ENCODE peak calls at places on chromosome 2, in seven cellular contexts. P, F, U, K, A, D and M are unnamed samples.

GRCh38 chr2:176931588-176932563 is 280.7 kb upstream of the HNRNPA3 start:
- DNase-seq in A (no peak), F (no peak), P (no peak), K (no peak), U (no peak), D (no peak), M (peak; percentile 2)

GRCh38 chr2:239273280-239274234 is 127.3 kb downstream of the HDAC4 start:
- DNase-seq in F (peak; percentile 25), P (no peak), D (peak; percentile 74), K (peak; percentile 71), A (no peak), U (no peak), M (no peak)

GRCh38 chr2:219689676-219690628 is 62.5 kb downstream of the SLC4A3 start:
- DNase-seq in D (no peak), P (no peak), A (no peak), F (peak; percentile 49), K (no peak), U (peak; percentile 74), M (peak; percentile 55)

GRCh38 chr2:171004363-171004762 is 75.3 kb downstream of the GORASP2 start:
- DNase-seq in K (no peak), U (no peak), P (no peak), D (no peak), F (no peak), A (no peak), M (no peak)

GRCh38 chr2:159557437-159558034 is 58.8 kb downstream of the BAZ2B start:
- DNase-seq in F (no peak), K (no peak), D (no peak), P (no peak), U (peak; percentile 8), A (no peak), M (no peak)

GRCh38 chr2:2716771-2717170 is 385.7 kb upstream of the MYT1L start:
- DNase-seq in P (no peak), F (no peak), D (peak; percentile 27), A (no peak), U (no peak), K (no peak), M (no peak)

GRCh38 chr2:218895326-218895725 is 14.7 kb downstream of the WNT10A start:
- DNase-seq in F (no peak), U (no peak), K (no peak), A (no peak), D (no peak), P (no peak), M (no peak)

GRCh38 chr2:222736301-222736700 is 64.8 kb downstream of the MOGAT1 start:
- DNase-seq in K (no peak), U (peak; percentile 67), D (no peak), F (no peak), P (no peak), A (no peak), M (no peak)

GRCh38 chr2:20365249-20365817 is 14.7 kb upstream of the PUM2 start:
- DNase-seq in U (peak; percentile 87), K (no peak), P (no peak), D (no peak), A (no peak), F (no peak), M (peak; percentile 78)

GRCh38 chr2:10845640-10846039 is 33.1 kb upstream of the PDIA6 start:
- DNase-seq in P (no peak), U (no peak), D (no peak), K (no peak), A (no peak), F (no peak), M (no peak)

GRCh38 chr2:164810843-164811242 is 30.8 kb downstream of the COBLL1 start:
- DNase-seq in D (no peak), A (no peak), U (peak; percentile 7), K (no peak), F (no peak), P (no peak), M (no peak)

GRCh38 chr2:218807626-218808025 is 24.0 kb downstream of the PRKAG3 start:
- DNase-seq in P (no peak), U (peak; percentile 15), F (no peak), D (no peak), K (no peak), A (no peak), M (no peak)

GRCh38 chr2:120917876-120918275 is 182.2 kb downstream of the GLI2 start:
- DNase-seq in U (peak; percentile 75), P (no peak), D (no peak), K (peak; percentile 40), A (no peak), F (no peak), M (no peak)

GRCh38 chr2:182038579-182038978 is 52.9 kb downstream of the PPP1R1C start:
- DNase-seq in D (no peak), A (no peak), P (no peak), F (no peak), K (no peak), U (peak; percentile 80), M (peak; percentile 64)

GRCh38 chr2:192195548-192196418 is 1.1 kb upstream of the TMEFF2 start:
- DNase-seq in F (peak; percentile 16), K (peak; percentile 59), P (no peak), D (peak; percentile 45), A (peak; percentile 14), U (peak; percentile 15), M (no peak)

GRCh38 chr2:66789741-66790140 is 354.8 kb downstream of the MEIS1 start:
- DNase-seq in P (no peak), A (no peak), K (no peak), D (no peak), F (no peak), U (peak; percentile 40), M (peak; percentile 45)

GRCh38 chr2:29117636-29118303 is 2.6 kb downstream of the CLIP4 start:
- DNase-seq in F (no peak), A (no peak), D (no peak), P (no peak), K (no peak), U (peak; percentile 68), M (peak; percentile 81)

GRCh38 chr2:174985624-174986023 is 19.6 kb downstream of the CHN1 start:
- DNase-seq in K (no peak), U (peak; percentile 65), D (no peak), F (no peak), A (no peak), P (no peak), M (no peak)

GRCh38 chr2:229044581-229044980 is 226.5 kb downstream of the PID1 start:
- DNase-seq in F (no peak), U (no peak), D (no peak), P (no peak), A (no peak), K (no peak), M (peak; percentile 14)

GRCh38 chr2:217331577-217332139 is 471.8 kb upstream of the TNP1 start:
- DNase-seq in P (no peak), U (peak; percentile 82), K (no peak), A (no peak), F (no peak), D (no peak), M (peak; percentile 35)

GRCh38 chr2:232292395-232293154 is 86.0 kb upstream of the ALPP start:
- DNase-seq in P (no peak), F (peak; percentile 36), K (no peak), D (peak; percentile 60), U (peak; percentile 51), A (peak; percentile 43), M (peak; percentile 33)

GRCh38 chr2:135782231-135782630 is 40.6 kb downstream of the UBXN4 start:
- DNase-seq in K (no peak), U (no peak), F (no peak), A (no peak), D (no peak), P (no peak), M (no peak)

GRCh38 chr2:28398101-28398834 is 5.6 kb downstream of the FOSL2 start:
- DNase-seq in P (no peak), K (no peak), U (peak; percentile 74), F (no peak), D (no peak), A (no peak), M (no peak)

GRCh38 chr2:52079602-52080001 is 1047.7 kb upstream of the NRXN1 start:
- DNase-seq in D (no peak), U (no peak), F (no peak), K (no peak), P (no peak), A (no peak), M (no peak)
- H3K4me1 ChIP-seq in D (no peaks in the 10 kb centered on the region), U (no peaks in the 10 kb centered on the region), F (no peaks in the 10 kb centered on the region), K (no peaks in the 10 kb centered on the region), P (no peaks in the 10 kb centered on the region), A (no peaks in the 10 kb centered on the region), M (no peaks in the 10 kb centered on the region)

GRCh38 chr2:43270930-43271615 is 44.7 kb upstream of the ZFP36L2 start:
- DNase-seq in U (no peak), F (no peak), D (no peak), P (no peak), K (peak; percentile 63), A (no peak), M (no peak)
- TF ChIP-seq CTCF in U (no peak), F (no peak), D (no peak), P (no peak), K (no peak), A (no peak), M (peak; percentile 47)

DNA sequence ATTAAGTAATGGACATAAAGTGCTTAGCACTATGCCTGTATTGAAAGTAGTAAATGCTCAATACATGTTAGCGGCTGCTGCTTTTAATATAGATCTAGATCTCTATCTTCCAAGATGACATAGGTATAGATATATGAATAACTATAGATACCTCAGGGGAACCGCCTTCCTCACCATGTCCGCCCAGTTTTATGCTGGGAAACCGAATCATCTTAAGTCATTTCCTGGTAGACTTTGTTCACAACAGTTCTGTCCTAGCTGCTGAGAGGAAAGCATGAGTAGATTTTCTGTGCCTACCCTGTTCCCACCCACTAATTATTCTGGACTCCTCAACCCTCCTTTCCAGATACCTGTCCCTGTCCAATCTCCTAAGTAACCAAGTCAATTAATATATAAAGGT is 21.6 kb upstream of the ITM2C start:
- DNase-seq in D (no peak), P (no peak), A (no peak), U (no peak), K (no peak), F (no peak), M (no peak)
- H3K27me3 ChIP-seq in D (peaks cover 9% of the 10 kb centered on the region), P (no peaks in the 10 kb centered on the region), A (peaks cover 17% of the 10 kb centered on the region), U (peaks cover 17% of the 10 kb centered on the region), K (no peaks in the 10 kb centered on the region), F (no peaks in the 10 kb centered on the region), M (peaks cover 23% of the 10 kb centered on the region)

GRCh38 chr2:111896007-111896406 is 2.4 kb upstream of the MERTK start:
- DNase-seq in U (no peak), D (no peak), P (no peak), F (no peak), K (no peak), A (no peak), M (no peak)

GRCh38 chr2:111896576-111896975 is 1.8 kb upstream of the MERTK start:
- DNase-seq in A (no peak), P (no peak), D (no peak), U (no peak), K (no peak), F (no peak), M (peak; percentile 80)

GRCh38 chr2:111898703-111899514 is 502 bp downstream of the MERTK start:
- DNase-seq in U (no peak), D (peak; percentile 68), A (peak; percentile 37), K (no peak), P (no peak), F (no peak), M (no peak)

GRCh38 chr2:111897924-111898702 is at the start of gene MERTK:
- DNase-seq in D (peak; percentile 89), K (peak; percentile 94), F (peak; percentile 91), U (peak; percentile 71), P (peak; percentile 64), A (peak; percentile 90), M (no peak)

DNA sequence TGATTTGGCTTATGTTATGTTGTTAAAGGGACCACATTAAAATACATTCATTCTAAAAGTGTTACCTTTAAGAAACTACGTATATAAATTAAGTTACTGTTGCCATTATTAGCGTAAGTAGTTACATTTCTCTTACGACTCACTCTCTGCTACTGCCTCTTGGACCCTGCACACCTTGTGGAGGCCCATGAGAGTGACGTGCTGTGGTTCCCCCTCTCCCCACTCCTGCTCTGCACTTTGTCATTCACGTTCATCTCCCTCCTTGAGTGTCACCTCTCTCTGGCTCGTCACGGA is 830 bp upstream of the MERTK start:
- DNase-seq in A (no peak), K (no peak), U (no peak), D (no peak), F (no peak), P (no peak), M (no peak)
- H3K4me1 ChIP-seq in A (no peaks in the 10 kb centered on the region), K (peaks cover 37% of the 10 kb centered on the region), U (peaks cover 4% of the 10 kb centered on the region), D (peaks cover 30% of the 10 kb centered on the region), F (peaks cover 40% of the 10 kb centered on the region), P (peaks cover 8% of the 10 kb centered on the region), M (peaks cover 5% of the 10 kb centered on the region)